ENCODE peak calls at places on chromosomes 6 and 20, in eight cellular contexts. I is retinal pigment epithelial cell, M is cardiac muscle cell, U is body of pancreas, S is HCT116, O is heart left ventricle, J is right atrium auricular region, W is NB4. R is an unnamed sample.

GRCh38 chr6:56868687-56869086 is 86.2 kb upstream of the BEND6 start:
- DNase-seq in I (no peak), M (no peak), U (no peak), S (no peak), O (no peak), J (no peak), W (no peak), R (no peak)

GRCh38 chr6:4270001-4270400 is 134.6 kb upstream of the ECI2 start:
- DNase-seq in I (no peak), M (no peak), U (no peak), S (no peak), O (no peak), J (no peak), W (no peak), R (no peak)

GRCh38 chr6:17226766-17227338 is 54.3 kb upstream of the RBM24 start:
- DNase-seq in I (no peak), M (no peak), U (no peak), S (no peak), O (no peak), J (no peak), W (no peak), R (no peak)

GRCh38 chr6:42175860-42176259 is 2.7 kb downstream of the GUCA1A start:
- DNase-seq in I (no peak), M (no peak), U (no peak), S (peak), O (no peak), J (no peak), W (peak), R (no peak)

GRCh38 chr6:437042-437402 is 45.5 kb downstream of the IRF4 start:
- DNase-seq in I (no peak), M (no peak), U (no peak), S (no peak), O (no peak), J (no peak), W (no peak), R (no peak)

GRCh38 chr6:22227824-22228610 is 68.8 kb downstream of the PRL start:
- DNase-seq in I (no peak), M (no peak), U (no peak), S (no peak), O (no peak), J (no peak), W (no peak), R (no peak)

GRCh38 chr20:39042279-39043150 is 80.4 kb downstream of the DHX35 start:
- DNase-seq in I (no peak), M (no peak), U (no peak), S (no peak), O (no peak), J (no peak), W (no peak), R (no peak)

GRCh38 chr6:39083111-39083702 is 31.8 kb downstream of the SAYSD1 start:
- DNase-seq in I (no peak), M (no peak), U (peak), S (no peak), O (no peak), J (no peak), W (no peak), R (no peak)

GRCh38 chr20:33992145-33992922 is 1.4 kb upstream of the RALY start:
- DNase-seq in I (peak), M (no peak), U (no peak), S (no peak), O (no peak), J (no peak), W (no peak), R (no peak)

GRCh38 chr20:6735913-6736845 is 31.3 kb upstream of the BMP2 start:
- DNase-seq in I (peak), M (no peak), U (peak), S (no peak), O (no peak), J (no peak), W (no peak), R (no peak)

GRCh38 chr20:50304883-50305635 is 114.4 kb downstream of the CEBPB start:
- DNase-seq in I (no peak), M (no peak), U (peak), S (no peak), O (peak), J (peak), W (no peak), R (peak)

GRCh38 chr20:39264506-39265172 is 302.5 kb downstream of the DHX35 start:
- DNase-seq in I (peak), M (peak), U (peak), S (peak), O (peak), J (peak), W (peak), R (no peak)

GRCh38 chr6:73394577-73395354 is at the start of gene DDX43:
- DNase-seq in I (no peak), M (no peak), U (peak), S (no peak), O (no peak), J (peak), W (no peak), R (peak)

GRCh38 chr20:56829788-56830385 is 200.8 kb downstream of the TFAP2C start:
- DNase-seq in I (no peak), M (no peak), U (no peak), S (no peak), O (no peak), J (no peak), W (no peak), R (no peak)

GRCh38 chr6:117028256-117028655 is 151.2 kb downstream of the RFX6 start:
- DNase-seq in I (no peak), M (no peak), U (no peak), S (no peak), O (no peak), J (no peak), W (no peak), R (no peak)

GRCh38 chr20:32685541-32686529 is 12.1 kb upstream of the C20orf203 start:
- DNase-seq in I (peak), M (no peak), U (peak), S (no peak), O (peak), J (no peak), W (peak), R (no peak)

GRCh38 chr20:57388953-57389694 is 2.1 kb upstream of the RBM38 start:
- DNase-seq in I (no peak), M (peak), U (peak), S (peak), O (peak), J (peak), W (peak), R (peak)

GRCh38 chr20:23298926-23299672 is 51.5 kb upstream of the NXT1 start:
- DNase-seq in I (no peak), M (no peak), U (no peak), S (no peak), O (no peak), J (no peak), W (peak), R (no peak)

GRCh38 chr6:54698974-54699373 is 147.6 kb upstream of the FAM83B start:
- DNase-seq in I (no peak), M (no peak), U (no peak), S (no peak), O (no peak), J (no peak), W (no peak), R (no peak)

GRCh38 chr6:161694995-161695394 is 421.1 kb upstream of the AGPAT4 start:
- DNase-seq in I (no peak), M (peak), U (peak), S (peak), O (no peak), J (no peak), W (peak), R (no peak)

GRCh38 chr6:70396796-70397729 is 16.2 kb upstream of the FAM135A start:
- DNase-seq in I (no peak), M (peak), U (peak), S (no peak), O (no peak), J (no peak), W (peak), R (no peak)

GRCh38 chr6:143323729-143324465 is 126.6 kb downstream of the ADAT2 start:
- DNase-seq in I (no peak), M (no peak), U (no peak), S (no peak), O (no peak), J (no peak), W (peak), R (no peak)

GRCh38 chr6:36247691-36248090 is 22.2 kb upstream of the PNPLA1 start:
- DNase-seq in I (no peak), M (no peak), U (no peak), S (no peak), O (no peak), J (no peak), W (no peak), R (no peak)

GRCh38 chr6:157428418-157429202 is 47.6 kb downstream of the ZDHHC14 start:
- DNase-seq in I (no peak), M (no peak), U (no peak), S (peak), O (no peak), J (no peak), W (no peak), R (no peak)

GRCh38 chr6:45432944-45433343 is 55.2 kb upstream of the SUPT3H start:
- DNase-seq in I (no peak), M (no peak), U (no peak), S (no peak), O (no peak), J (no peak), W (no peak), R (no peak)

GRCh38 chr6:134932535-134933470 is 17.1 kb downstream of the ALDH8A1 start:
- DNase-seq in I (no peak), M (no peak), U (no peak), S (no peak), O (no peak), J (no peak), W (no peak), R (no peak)

GRCh38 chr20:13839421-13840092 is 54.7 kb downstream of the NDUFAF5 start:
- DNase-seq in I (no peak), M (no peak), U (no peak), S (no peak), O (no peak), J (no peak), W (no peak), R (no peak)

GRCh38 chr20:46021361-46022359 is 7.4 kb upstream of the SLC12A5 start:
- DNase-seq in I (no peak), M (peak), U (peak), S (no peak), O (no peak), J (no peak), W (peak), R (peak)

DNA sequence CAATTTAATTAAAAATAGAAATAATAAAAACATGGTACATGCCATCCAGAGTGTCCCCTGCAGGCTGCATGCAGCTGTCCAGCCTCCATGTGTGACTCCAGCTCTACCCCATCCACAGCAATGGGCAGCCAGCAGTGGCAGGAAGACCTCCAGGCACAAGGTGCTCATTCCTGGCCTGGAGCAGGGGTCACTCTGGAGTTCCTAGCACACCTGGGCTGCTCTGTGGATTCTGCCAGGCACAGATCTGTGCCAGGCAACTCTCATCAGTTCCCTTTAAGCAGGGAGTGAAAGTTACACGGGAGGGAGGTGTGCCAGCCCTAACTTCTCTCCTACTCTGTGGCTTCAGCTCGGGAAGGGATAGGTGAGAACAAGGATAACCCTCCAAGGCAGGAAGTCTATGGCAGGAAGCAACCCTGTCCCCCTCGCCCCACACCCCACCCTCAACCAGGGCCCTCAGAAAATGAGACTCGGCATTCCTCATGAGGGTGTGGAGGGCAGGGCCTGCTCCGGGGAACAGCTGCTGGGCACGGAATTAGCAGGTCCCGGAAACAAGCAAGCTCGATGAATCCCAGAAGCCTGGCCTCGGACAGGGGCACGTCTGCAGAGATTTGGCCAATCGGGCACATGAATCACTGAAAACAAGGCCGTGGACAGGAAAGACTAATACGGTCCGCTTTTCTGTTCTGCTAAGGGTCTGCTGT is 10.0 kb downstream of the JPH2 start:
- DNase-seq in I (no peak), M (no peak), U (no peak), S (no peak), O (no peak), J (no peak), W (no peak), R (no peak)
- H3K4me3 ChIP-seq in I (no peak), M (no peak), U (no peak), S (no peak), O (no peak), J (no peak), W (no peak), R (no peak)

GRCh38 chr20:37992802-37993538 is 40.3 kb downstream of the TTI1 start:
- DNase-seq in I (peak), M (peak), U (peak), S (no peak), O (peak), J (no peak), W (peak), R (no peak)
- TF ChIP-seq CTCF in I (peak), M (peak), U (peak), S (peak), O (peak), J (peak), W (peak), R (peak)

GRCh38 chr6:125815050-125815910 is 24.5 kb downstream of the NCOA7 start:
- DNase-seq in I (no peak), M (no peak), U (no peak), S (no peak), O (no peak), J (no peak), W (no peak), R (no peak)
- H3K4me3 ChIP-seq in I (no peak), M (no peak), U (no peak), S (no peak), O (no peak), J (no peak), W (no peak), R (peak)

GRCh38 chr6:5580736-5581568 is 319.6 kb downstream of the FARS2 start:
- DNase-seq in I (no peak), M (no peak), U (no peak), S (no peak), O (no peak), J (no peak), W (no peak), R (no peak)

GRCh38 chr6:5583528-5583927 is 322.2 kb downstream of the FARS2 start:
- DNase-seq in I (no peak), M (no peak), U (no peak), S (no peak), O (no peak), J (no peak), W (no peak), R (no peak)

GRCh38 chr6:5587648-5588047 is 326.3 kb downstream of the FARS2 start:
- DNase-seq in I (no peak), M (no peak), U (no peak), S (no peak), O (no peak), J (no peak), W (no peak), R (no peak)

GRCh38 chr6:5584072-5584471 is 322.8 kb downstream of the FARS2 start:
- DNase-seq in I (no peak), M (no peak), U (no peak), S (no peak), O (no peak), J (no peak), W (no peak), R (no peak)

GRCh38 chr6:5582758-5583157 is 321.4 kb downstream of the FARS2 start:
- DNase-seq in I (no peak), M (no peak), U (no peak), S (no peak), O (no peak), J (no peak), W (peak), R (no peak)
- TF ChIP-seq CTCF in I (no peak), M (no peak), U (no peak), S (no peak), O (no peak), J (no peak), W (peak), R (no peak)

DNA sequence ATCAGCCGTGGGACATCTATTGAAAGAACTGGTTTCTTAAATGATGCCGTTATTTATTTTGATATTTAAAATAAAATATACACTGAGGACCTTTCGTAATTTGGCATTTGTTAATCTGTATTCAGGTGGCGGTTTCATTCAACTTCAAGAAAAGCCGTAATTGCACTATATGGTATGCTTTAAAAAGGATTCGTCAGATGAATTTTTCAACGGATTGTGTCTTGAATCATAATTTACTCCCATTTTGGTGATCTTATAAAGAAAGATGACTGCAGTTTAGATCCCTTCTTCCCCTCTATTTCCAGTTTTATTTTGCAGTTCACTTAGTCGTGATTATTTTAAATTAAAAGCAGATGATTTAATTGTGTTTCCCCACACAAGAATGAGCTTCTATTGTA is 761 bp downstream of the KLHL32 start:
- DNase-seq in I (no peak), M (no peak), U (no peak), S (no peak), O (no peak), J (no peak), W (no peak), R (no peak)
- H3K4me3 ChIP-seq in I (peak), M (peak), U (peak), S (peak), O (peak), J (peak), W (no peak), R (peak)

GRCh38 chr6:113970808-113971676 is at the start of gene HDAC2:
- DNase-seq in I (peak), M (peak), U (peak), S (peak), O (peak), J (peak), W (peak), R (peak)
- TF ChIP-seq CTCF in I (no peak), M (no peak), U (no peak), S (no peak), O (no peak), J (no peak), W (no peak), R (no peak)

GRCh38 chr6:100923481-100923880 is 42.4 kb upstream of the ASCC3 start:
- DNase-seq in I (no peak), M (no peak), U (no peak), S (no peak), O (no peak), J (no peak), W (no peak), R (no peak)

GRCh38 chr6:100925756-100926155 is 44.6 kb upstream of the ASCC3 start:
- DNase-seq in I (no peak), M (no peak), U (no peak), S (no peak), O (no peak), J (no peak), W (no peak), R (no peak)

GRCh38 chr6:100920028-100920427 is 38.9 kb upstream of the ASCC3 start:
- DNase-seq in I (no peak), M (no peak), U (no peak), S (no peak), O (no peak), J (no peak), W (no peak), R (no peak)

GRCh38 chr6:100924574-100924973 is 43.4 kb upstream of the ASCC3 start:
- DNase-seq in I (no peak), M (no peak), U (no peak), S (no peak), O (no peak), J (no peak), W (peak), R (no peak)
- H3K4me3 ChIP-seq in I (no peak), M (no peak), U (no peak), S (no peak), O (no peak), J (no peak), W (no peak), R (no peak)

GRCh38 chr6:37783831-37784584 is 35.5 kb upstream of the ZFAND3 start:
- DNase-seq in I (no peak), M (peak), U (peak), S (no peak), O (no peak), J (peak), W (peak), R (peak)
- TF ChIP-seq CTCF in I (no peak), M (peak), U (no peak), S (no peak), O (peak), J (peak), W (no peak), R (no peak)

DNA sequence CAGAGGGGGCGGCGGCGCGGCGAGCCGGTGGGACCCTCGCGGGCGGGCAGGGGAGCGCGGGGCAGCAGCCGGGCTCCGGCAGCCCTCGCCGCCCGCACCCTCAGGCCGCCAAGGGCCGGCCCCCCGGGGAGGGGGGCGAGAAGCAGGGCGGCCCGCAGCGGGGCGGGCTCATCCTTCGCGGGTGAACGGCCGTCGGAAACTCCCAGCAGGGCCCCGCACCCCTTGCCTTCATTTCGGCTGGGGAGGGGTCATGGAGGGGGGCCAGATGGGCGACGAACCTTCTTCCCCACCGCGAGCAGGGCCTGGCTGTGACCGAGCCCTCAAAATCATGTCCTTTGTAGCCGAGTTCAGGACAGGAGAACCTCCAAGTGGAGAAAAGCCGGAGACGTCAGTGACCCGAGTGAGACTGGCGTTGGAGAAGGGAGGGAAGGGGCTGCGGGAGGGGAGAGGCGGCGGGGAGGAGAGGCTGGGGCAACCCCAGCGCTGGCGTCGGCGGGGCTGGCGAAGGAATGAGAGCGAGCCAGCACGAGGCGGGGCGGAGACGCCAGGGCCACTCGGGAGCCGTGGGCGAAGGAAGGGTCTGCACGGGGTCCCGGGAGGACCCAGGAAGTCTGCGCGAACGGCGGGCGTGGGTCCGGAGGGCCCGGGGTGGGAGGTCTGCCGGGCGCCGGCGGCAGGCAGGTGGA is 596 bp upstream of the FOXC1 start:
- DNase-seq in I (no peak), M (peak), U (peak), S (no peak), O (peak), J (no peak), W (peak), R (no peak)
- H3K4me3 ChIP-seq in I (peak), M (peak), U (no peak), S (peak), O (peak), J (peak), W (peak), R (peak)

R was measured in upper lobe of right lung.